ENCODE peak calls at places on chromosomes 4 and X, in six cellular contexts. H is germinal center; C is prostate gland; U is activated naive CD4-positive, alpha-beta T cell treated with anti-CD3 and anti-CD28 coated beads, Interleukin-2, amount 10 ng/mL, durations not matched to agents 7 days and 5 days; N is substantia nigra; T is NCI-H1417. V is an unnamed sample.

GRCh38 chr4:110854021-110854678 is 231.3 kb upstream of the PITX2 start:
- DNase-seq in H (no peak), N (no peak), T (no peak), U (no peak), C (no peak), V (no peak)

GRCh38 chr4:16627999-16628398 is 270.4 kb downstream of the LDB2 start:
- DNase-seq in N (no peak), C (no peak), T (no peak), U (no peak), H (no peak), V (no peak)

GRCh38 chr4:61200195-61200990 is at the start of gene ADGRL3:
- DNase-seq in N (peak; percentile 41), U (no peak), C (no peak), H (no peak), T (peak; percentile 78), V (peak; percentile 12)

GRCh38 chr4:120830204-120830603 is 92.3 kb downstream of the PRDM5 start:
- DNase-seq in N (no peak), T (no peak), H (no peak), U (no peak), C (no peak), V (no peak)

GRCh38 chr4:103018391-103019318 is 850 bp downstream of the SLC9B1 start:
- DNase-seq in U (no peak), N (no peak), H (peak; percentile 48), C (peak; percentile 19), T (no peak), V (no peak)

GRCh38 chrX:23784487-23785301 is 1.7 kb downstream of the SAT1 start:
- DNase-seq in U (no peak), H (peak; percentile 36), N (no peak), C (no peak), T (no peak), V (peak; percentile 14)

GRCh38 chr4:51932684-51933083 is 87.5 kb downstream of the LRRC66 start:
- DNase-seq in U (no peak), C (no peak), H (no peak), T (no peak), N (no peak), V (no peak)

GRCh38 chr4:132015321-132015720 is 1133.8 kb upstream of the PCDH10 start:
- DNase-seq in T (no peak), U (no peak), N (no peak), C (no peak), H (no peak), V (no peak)

GRCh38 chrX:130165181-130165702 is 399 bp downstream of the AIFM1 start:
- DNase-seq in H (no peak), N (no peak), U (no peak), C (no peak), T (no peak), V (no peak)

GRCh38 chr4:112083587-112084347 is 61.5 kb upstream of the FAM241A start:
- DNase-seq in T (no peak), H (no peak), N (no peak), U (no peak), C (no peak), V (no peak)

GRCh38 chr4:68271851-68272756 is 26.6 kb upstream of the TMPRSS11B start:
- DNase-seq in N (no peak), U (no peak), T (peak; percentile 31), C (peak; percentile 12), H (peak; percentile 17), V (peak; percentile 43)

GRCh38 chr4:95086532-95086931 is 328.8 kb downstream of the BMPR1B start:
- DNase-seq in U (no peak), H (no peak), C (no peak), N (no peak), T (no peak), V (no peak)

GRCh38 chrX:69158166-69159040 is 6.8 kb downstream of the PJA1 start:
- DNase-seq in C (peak; percentile 17), H (peak; percentile 21), U (peak; percentile 46), T (peak; percentile 27), N (no peak), V (peak; percentile 49)

GRCh38 chrX:112677167-112677566 is 2.6 kb downstream of the LHFPL1 start:
- DNase-seq in H (no peak), N (no peak), T (no peak), C (no peak), U (no peak), V (no peak)

GRCh38 chr4:95107004-95107403 is 349.2 kb downstream of the BMPR1B start:
- DNase-seq in H (no peak), C (no peak), T (no peak), N (no peak), U (no peak), V (no peak)

GRCh38 chr4:125049711-125050110 is 265.0 kb upstream of the FAT4 start:
- DNase-seq in U (no peak), C (no peak), N (no peak), H (no peak), T (no peak), V (no peak)

GRCh38 chr4:67746797-67747495 is 7.2 kb downstream of the GNRHR start:
- DNase-seq in U (no peak), T (peak; percentile 68), C (no peak), N (no peak), H (peak; percentile 11), V (peak; percentile 14)

GRCh38 chrX:56503941-56504673 is 59.3 kb upstream of the UBQLN2 start:
- DNase-seq in C (no peak), U (no peak), N (no peak), H (no peak), T (no peak), V (no peak)

GRCh38 chr4:176444741-176445140 is 125.0 kb downstream of the SPCS3 start:
- DNase-seq in N (no peak), U (no peak), T (no peak), H (no peak), C (no peak), V (no peak)

GRCh38 chr4:54767376-54767775 is 109.6 kb downstream of the KIT start:
- DNase-seq in N (no peak), T (no peak), U (no peak), C (no peak), H (no peak), V (no peak)

GRCh38 chrX:13283968-13284914 is 35.6 kb downstream of the ATXN3L start:
- DNase-seq in H (no peak), T (no peak), N (no peak), U (no peak), C (no peak), V (no peak)

GRCh38 chr4:152421576-152421975 is 114.3 kb downstream of the FBXW7 start:
- DNase-seq in C (no peak), N (no peak), U (no peak), H (no peak), T (no peak), V (no peak)

GRCh38 chr4:173943547-173943946 is 339.9 kb downstream of the FBXO8 start:
- DNase-seq in H (no peak), U (no peak), N (no peak), T (no peak), C (no peak), V (no peak)

GRCh38 chr4:76704133-76704881 is 193.6 kb downstream of the SOWAHB start:
- DNase-seq in C (peak; percentile 55), U (no peak), T (no peak), H (no peak), N (no peak), V (no peak)

GRCh38 chr4:158836828-158837449 is 68.1 kb downstream of the FNIP2 start:
- DNase-seq in N (no peak), T (no peak), U (no peak), C (no peak), H (no peak), V (no peak)

GRCh38 chrX:122641826-122642225 is 542.3 kb upstream of the GRIA3 start:
- DNase-seq in C (no peak), H (no peak), N (no peak), T (no peak), U (no peak), V (no peak)

GRCh38 chr4:83917572-83917971 is 381.7 kb downstream of the GPAT3 start:
- DNase-seq in H (no peak), C (no peak), T (no peak), N (no peak), U (no peak), V (no peak)

GRCh38 chr4:11669156-11669555 is 240.5 kb upstream of the HS3ST1 start:
- DNase-seq in N (no peak), H (no peak), U (no peak), C (no peak), T (no peak), V (no peak)

GRCh38 chrX:56766554-56767412 is 37.7 kb downstream of the NBDY start:
- DNase-seq in H (no peak), N (no peak), U (no peak), C (no peak), T (no peak), V (no peak)

GRCh38 chr4:102869569-102870227 is 906 bp downstream of the CISD2 start:
- DNase-seq in C (no peak), N (no peak), U (no peak), H (no peak), T (no peak), V (peak; percentile 7)

GRCh38 chr4:6598641-6599040 is 23.7 kb downstream of the MAN2B2 start:
- DNase-seq in C (no peak), H (no peak), U (no peak), T (no peak), N (no peak), V (no peak)

GRCh38 chr4:7422098-7422897 is 12.4 kb downstream of the PSAPL1 start:
- DNase-seq in T (no peak), H (no peak), U (peak; percentile 16), N (no peak), C (no peak), V (no peak)

GRCh38 chr4:23060776-23061175 is 368.0 kb downstream of the GBA3 start:
- DNase-seq in C (no peak), U (no peak), H (no peak), T (no peak), N (no peak), V (no peak)

GRCh38 chrX:39766085-39766726 is 331.6 kb downstream of the BCOR start:
- DNase-seq in N (no peak), C (no peak), U (peak; percentile 40), H (no peak), T (no peak), V (no peak)

GRCh38 chr4:74934822-74935326 is 2.0 kb downstream of the PARM1 start:
- DNase-seq in T (no peak), N (no peak), C (no peak), H (no peak), U (no peak), V (no peak)

GRCh38 chrX:24392709-24393108 is 32.3 kb downstream of the SUPT20HL1 start:
- DNase-seq in T (no peak), C (no peak), H (no peak), N (no peak), U (no peak), V (no peak)

GRCh38 chr4:176755624-176756023 is 37.1 kb downstream of the VEGFC start:
- DNase-seq in H (no peak), U (no peak), C (no peak), N (no peak), T (no peak), V (no peak)

V was measured in GM20000.